ENCODE peak calls at places on chromosomes 4 and X, in eight cellular contexts. J is adipocyte, F is lung, Z is IMR-90, E is upper lobe of right lung, U is neural progenitor cell, B is mammary epithelial cell, X is cardiac muscle cell. K is an unnamed sample.

GRCh38 chr4:92387459-92388069 is 83.8 kb downstream of the GRID2 start:
- DNase-seq in E (no peak), J (peak; percentile 79), X (peak; percentile 70), F (no peak), B (peak; percentile 25), Z (peak; percentile 53), U (peak; percentile 57), K (peak; percentile 18)

GRCh38 chr4:108365551-108365950 is 196.8 kb upstream of the LEF1 start:
- DNase-seq in X (peak; percentile 27), F (no peak), Z (no peak), E (no peak), U (peak; percentile 49), B (no peak), J (no peak), K (peak; percentile 53)

GRCh38 chr4:78426972-78427371 is 124.6 kb upstream of the ANXA3 start:
- DNase-seq in X (no peak), U (peak; percentile 32), B (no peak), J (no peak), Z (no peak), E (no peak), F (no peak), K (no peak)

GRCh38 chrX:119118780-119119395 is 8.7 kb downstream of the KIAA1210 start:
- DNase-seq in Z (peak; percentile 42), X (peak; percentile 63), J (peak; percentile 68), E (no peak), B (peak; percentile 8), F (no peak), U (peak; percentile 58), K (peak; percentile 71)

GRCh38 chr4:162497564-162498167 is 333.9 kb upstream of the FSTL5 start:
- DNase-seq in B (peak; percentile 25), Z (peak; percentile 42), F (no peak), X (peak; percentile 77), U (peak; percentile 43), E (no peak), J (peak; percentile 83), K (no peak)

GRCh38 chrX:112668476-112669404 is 11.0 kb downstream of the LHFPL1 start:
- DNase-seq in X (no peak), J (no peak), F (no peak), Z (no peak), U (peak; percentile 33), B (no peak), E (no peak), K (no peak)

GRCh38 chr4:135072553-135072952 is 871.0 kb upstream of the PABPC4L start:
- DNase-seq in X (no peak), Z (no peak), E (no peak), F (no peak), B (no peak), J (no peak), U (no peak), K (no peak)

GRCh38 chrX:107449490-107450175 is at the start of gene FRMPD3:
- DNase-seq in E (no peak), J (peak; percentile 35), U (peak; percentile 51), B (no peak), Z (no peak), F (no peak), X (peak; percentile 72), K (no peak)

GRCh38 chr4:128653514-128654420 is 155.7 kb upstream of the JADE1 start:
- DNase-seq in J (peak; percentile 44), F (peak; percentile 35), B (no peak), E (no peak), X (peak; percentile 55), U (peak; percentile 87), Z (peak; percentile 70), K (no peak)

GRCh38 chr4:173516621-173517612 is 13.1 kb downstream of the HAND2 start:
- DNase-seq in F (no peak), J (no peak), E (no peak), U (peak; percentile 81), Z (no peak), X (peak; percentile 66), B (no peak), K (no peak)

GRCh38 chr4:86033171-86033570 is 326.7 kb downstream of the MAPK10 start:
- DNase-seq in U (no peak), B (no peak), J (peak; percentile 92), Z (peak; percentile 41), F (peak; percentile 39), E (no peak), X (peak; percentile 86), K (no peak)

GRCh38 chr4:13829457-13829856 is 201.9 kb upstream of the BOD1L1 start:
- DNase-seq in J (peak; percentile 15), Z (peak; percentile 12), B (peak; percentile 58), X (no peak), F (no peak), E (no peak), U (no peak), K (no peak)

GRCh38 chrX:71320126-71320525 is 18.6 kb downstream of the ITGB1BP2 start:
- DNase-seq in J (no peak), U (no peak), E (no peak), Z (no peak), F (no peak), B (no peak), X (no peak), K (no peak)

GRCh38 chrX:104565791-104566687 is at the start of gene IL1RAPL2:
- DNase-seq in B (peak; percentile 58), X (peak; percentile 89), U (peak; percentile 83), J (peak; percentile 29), E (peak; percentile 77), F (no peak), Z (no peak), K (peak; percentile 15)

GRCh38 chr4:95510145-95510544 is 38.6 kb downstream of the UNC5C start:
- DNase-seq in X (peak; percentile 59), Z (peak; percentile 13), U (peak; percentile 21), F (no peak), E (no peak), B (peak; percentile 22), J (peak; percentile 69), K (peak; percentile 38)

GRCh38 chr4:163930086-163930485 is 435.6 kb downstream of the TMA16 start:
- DNase-seq in B (no peak), J (no peak), X (no peak), E (no peak), Z (no peak), F (no peak), U (peak; percentile 11), K (no peak)

GRCh38 chr4:161919442-161920220 is 244.2 kb downstream of the FSTL5 start:
- DNase-seq in J (no peak), X (no peak), F (no peak), Z (no peak), E (no peak), U (no peak), B (no peak), K (no peak)

GRCh38 chr4:73730854-73731253 is 9.5 kb upstream of the CXCL8 start:
- DNase-seq in U (no peak), E (no peak), J (no peak), X (no peak), B (no peak), F (no peak), Z (no peak), K (no peak)
- H3K4me1 ChIP-seq in U (no peaks in the 10 kb centered on the region), E (peaks cover 34% of the 10 kb centered on the region), J (peaks cover 56% of the 10 kb centered on the region), X (no peaks in the 10 kb centered on the region), B (peaks cover 29% of the 10 kb centered on the region), F (peaks cover 10% of the 10 kb centered on the region), Z (peaks cover 12% of the 10 kb centered on the region), K (no peaks in the 10 kb centered on the region)

GRCh38 chr4:8648296-8648695 is 55.7 kb downstream of the CPZ start:
- DNase-seq in X (no peak), B (no peak), U (no peak), E (no peak), J (no peak), F (no peak), Z (no peak), K (no peak)
- H3K27me3 ChIP-seq in X (no peaks in the 10 kb centered on the region), B (no peaks in the 10 kb centered on the region), U (no peaks in the 10 kb centered on the region), E (peaks cover 6% of the 10 kb centered on the region), J (peaks cover 35% of the 10 kb centered on the region), F (peaks cover 3% of the 10 kb centered on the region), Z (peaks cover 22% of the 10 kb centered on the region), K (peaks cover 15% of the 10 kb centered on the region)

GRCh38 chr4:186698028-186698427 is 25.6 kb downstream of the FAT1 start:
- DNase-seq in U (no peak), E (no peak), J (no peak), X (no peak), B (no peak), F (no peak), Z (no peak), K (no peak)
- H3K4me1 ChIP-seq in U (peaks cover 38% of the 10 kb centered on the region), E (peaks cover 7% of the 10 kb centered on the region), J (peaks cover 44% of the 10 kb centered on the region), X (peaks cover 22% of the 10 kb centered on the region), B (peaks cover 55% of the 10 kb centered on the region), F (peaks cover 6% of the 10 kb centered on the region), Z (peaks cover 21% of the 10 kb centered on the region), K (peaks cover 28% of the 10 kb centered on the region)

GRCh38 chrX:142998447-142999208 is 27.1 kb upstream of the SPANXN4 start:
- DNase-seq in B (no peak), U (no peak), Z (no peak), X (no peak), E (no peak), J (no peak), F (no peak), K (no peak)
- H3K27me3 ChIP-seq in B (no peaks in the 10 kb centered on the region), U (no peaks in the 10 kb centered on the region), Z (no peaks in the 10 kb centered on the region), X (no peaks in the 10 kb centered on the region), E (no peaks in the 10 kb centered on the region), J (no peaks in the 10 kb centered on the region), F (no peaks in the 10 kb centered on the region), K (no peaks in the 10 kb centered on the region)

DNA sequence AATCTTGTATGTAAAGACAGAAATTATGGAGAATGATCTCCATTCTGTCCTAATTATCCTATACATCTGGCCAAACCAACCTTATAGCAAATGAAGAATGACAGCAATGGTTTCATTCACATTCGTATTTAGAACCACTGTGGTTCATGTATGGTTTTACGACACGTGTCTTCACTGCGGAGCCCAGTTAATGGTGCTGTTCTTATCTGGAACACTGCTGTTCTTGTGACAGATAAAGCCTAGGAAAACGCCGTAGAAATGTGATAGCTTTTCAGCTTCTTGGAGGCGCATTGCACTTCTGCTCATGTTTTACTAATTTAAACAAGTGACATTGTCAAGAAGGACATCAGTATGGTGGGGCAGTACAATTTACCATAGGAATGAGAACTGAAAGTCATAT is 2266.4 kb upstream of the TENM3 start:
- DNase-seq in Z (no peak), X (no peak), J (no peak), E (no peak), F (no peak), U (no peak), B (no peak), K (no peak)
- H3K4me1 ChIP-seq in Z (no peaks in the 10 kb centered on the region), X (no peaks in the 10 kb centered on the region), J (no peaks in the 10 kb centered on the region), E (no peaks in the 10 kb centered on the region), F (no peaks in the 10 kb centered on the region), U (no peaks in the 10 kb centered on the region), B (no peaks in the 10 kb centered on the region), K (peaks cover 16% of the 10 kb centered on the region)

K was measured in HAP-1.